ENCODE peak calls at places on chromosomes 4 and X, in four cellular contexts. W, F, N and C are unnamed samples.

GRCh38 chrX:40152173-40152705 is 54.5 kb upstream of the BCOR start:
- DNase-seq in W (peak), F (peak), N (no peak), C (no peak)

GRCh38 chr4:145887241-145887964 is 51.2 kb downstream of the ZNF827 start:
- DNase-seq in W (no peak), F (no peak), N (peak), C (no peak)

GRCh38 chr4:6873792-6874461 is 35.7 kb upstream of the TBC1D14 start:
- DNase-seq in W (peak), F (peak), N (peak), C (no peak)

GRCh38 chr4:38757945-38758344 is 24.8 kb downstream of the TLR10 start:
- DNase-seq in W (peak), F (no peak), N (no peak), C (no peak)

GRCh38 chrX:103276581-103277002 is at the start of gene TCEAL5:
- DNase-seq in W (no peak), F (peak), N (no peak), C (no peak)

GRCh38 chrX:122422547-122422946 is 761.5 kb upstream of the GRIA3 start:
- DNase-seq in W (no peak), F (no peak), N (no peak), C (no peak)

GRCh38 chrX:7027071-7027470 is 120.4 kb upstream of the STS start:
- DNase-seq in W (no peak), F (no peak), N (no peak), C (no peak)

GRCh38 chrX:119190251-119190651 is 45.8 kb upstream of the PGRMC1 start:
- DNase-seq in W (no peak), F (no peak), N (no peak), C (no peak)

GRCh38 chr4:141102367-141102766 is 30.9 kb downstream of the RNF150 start:
- DNase-seq in W (no peak), F (no peak), N (peak), C (no peak)

GRCh38 chr4:99529218-99529617 is 18.4 kb downstream of the C4orf17 start:
- DNase-seq in W (no peak), F (no peak), N (no peak), C (no peak)

GRCh38 chrX:9182041-9182440 is 148.1 kb upstream of the FAM9B start:
- DNase-seq in W (no peak), F (no peak), N (peak), C (no peak)

GRCh38 chrX:119692241-119693031 is 532 bp downstream of the SEPTIN6 start:
- DNase-seq in W (peak), F (peak), N (peak), C (no peak)

DNA sequence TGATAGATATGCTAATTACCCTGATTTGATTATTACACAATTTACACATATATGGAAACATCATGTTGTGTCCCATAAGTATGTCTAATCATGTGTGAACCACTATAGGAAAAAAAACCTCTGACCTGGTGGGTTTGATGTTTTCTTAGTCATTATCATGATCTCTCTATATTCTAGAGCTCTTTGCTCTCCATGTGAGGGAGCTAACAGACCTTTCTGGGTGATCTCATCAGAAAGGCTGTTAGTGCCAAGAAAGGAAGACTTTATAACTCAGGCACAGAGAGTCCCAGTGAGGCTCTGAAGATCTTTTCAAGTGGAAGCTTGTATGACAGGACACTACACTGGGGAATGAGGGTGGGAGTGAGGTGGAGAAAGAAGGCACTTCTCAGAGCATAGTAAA is 527.7 kb upstream of the MAGEB2 start:
- DNase-seq in W (no peak), F (no peak), N (peak), C (no peak)
- TF ChIP-seq CHD1 in W (no peak), F (no peak), N (no peak), C (no peak)

DNA sequence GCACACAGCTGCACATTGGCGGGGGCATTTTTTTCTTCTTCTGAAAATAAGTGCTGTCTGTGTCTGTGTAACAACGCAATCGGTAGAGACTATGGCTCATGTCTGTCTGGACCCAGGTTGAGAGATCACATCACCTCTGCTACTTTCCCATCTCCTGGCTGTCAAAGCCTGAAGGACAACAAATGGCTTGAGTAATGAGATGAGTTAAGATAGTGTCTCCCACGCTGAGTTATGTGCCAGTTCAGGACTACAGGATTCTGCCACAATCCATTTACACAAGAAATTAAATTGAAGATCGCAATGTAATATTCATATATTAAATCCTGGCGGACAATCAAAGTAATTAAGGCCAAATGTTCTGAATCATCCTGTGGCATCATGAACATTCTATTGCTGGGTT is 16.5 kb upstream of the ARHGAP36 start:
- DNase-seq in W (no peak), F (no peak), N (no peak), C (no peak)
- TF ChIP-seq CHD1 in W (no peak), F (no peak), N (no peak), C (no peak)

GRCh38 chrX:38861489-38861888 is 60.2 kb downstream of the MID1IP1 start:
- DNase-seq in W (no peak), F (no peak), N (peak), C (no peak)
- TF ChIP-seq CHD1 in W (no peak), F (no peak), N (no peak), C (no peak)

GRCh38 chrX:46547857-46548256 is 2.6 kb upstream of the ZNF674 start:
- DNase-seq in W (no peak), F (no peak), N (peak), C (no peak)
- TF ChIP-seq CHD1 in W (no peak), F (no peak), N (no peak), C (no peak)